ENCODE peak calls at places on chromosomes 1 and 21, in seven cellular contexts. S is SJSA1; N is psoas muscle; T is fibroblast of lung; W is transverse colon; L is heart left ventricle; D is CD8-positive, alpha-beta memory T cell. I is an unnamed sample.

GRCh38 chr1:41811978-41812852 is 106.5 kb downstream of the HIVEP3 start:
- DNase-seq in D (peak; percentile 20), W (peak; percentile 57), L (peak; percentile 38), N (peak; percentile 46), S (peak; percentile 92), T (peak; percentile 89), I (peak; percentile 40)

GRCh38 chr1:90187186-90187585 is 192.3 kb downstream of the ZNF326 start:
- DNase-seq in D (no peak), N (no peak), L (no peak), S (no peak), W (no peak), T (no peak), I (no peak)

GRCh38 chr1:238772321-238772720 is 614.0 kb upstream of the CHRM3 start:
- DNase-seq in S (no peak), N (no peak), D (no peak), T (peak; percentile 56), W (no peak), L (no peak), I (no peak)

GRCh38 chr1:246583448-246584185 is 17.4 kb downstream of the CNST start:
- DNase-seq in D (no peak), S (no peak), N (no peak), T (no peak), L (no peak), W (peak; percentile 53), I (no peak)

GRCh38 chr1:245666412-245666811 is 511.6 kb downstream of the KIF26B start:
- DNase-seq in N (no peak), T (no peak), D (no peak), W (no peak), S (no peak), L (no peak), I (no peak)

GRCh38 chr1:205515781-205516253 is 11.3 kb downstream of the CDK18 start:
- DNase-seq in S (no peak), N (no peak), D (no peak), W (peak; percentile 26), L (peak; percentile 63), T (no peak), I (no peak)

GRCh38 chr1:162319510-162320160 is 57.0 kb downstream of the SPATA46 start:
- DNase-seq in D (no peak), L (no peak), W (no peak), N (no peak), T (peak; percentile 85), S (no peak), I (no peak)

GRCh38 chr1:184393924-184394323 is 7.1 kb downstream of the C1orf21 start:
- DNase-seq in N (no peak), S (no peak), W (no peak), L (no peak), D (no peak), T (peak; percentile 19), I (no peak)

GRCh38 chr1:210260087-210260486 is 27.5 kb downstream of the SERTAD4 start:
- DNase-seq in L (no peak), T (peak; percentile 53), N (no peak), W (no peak), D (no peak), S (no peak), I (no peak)

GRCh38 chr1:150813028-150813707 is 5.1 kb upstream of the CTSK start:
- DNase-seq in L (peak; percentile 28), T (peak; percentile 50), S (peak; percentile 55), N (peak; percentile 28), D (no peak), W (peak; percentile 80), I (no peak)

GRCh38 chr1:226977973-226978344 is 37.9 kb downstream of the COQ8A start:
- DNase-seq in W (no peak), D (no peak), S (no peak), T (no peak), L (no peak), N (no peak), I (no peak)

GRCh38 chr1:161342186-161342585 is 25.5 kb downstream of the CFAP126 start:
- DNase-seq in T (no peak), N (no peak), S (no peak), W (no peak), L (no peak), D (no peak), I (no peak)

GRCh38 chr21:44653123-44653522 is 1.3 kb downstream of the KRTAP12-4 start:
- DNase-seq in D (no peak), N (no peak), W (no peak), T (no peak), L (no peak), S (no peak), I (no peak)

GRCh38 chr1:178241057-178241456 is 147.2 kb downstream of the RASAL2 start:
- DNase-seq in L (no peak), S (peak; percentile 59), N (no peak), T (peak; percentile 74), W (no peak), D (no peak), I (no peak)

GRCh38 chr1:7576946-7577657 is 194.0 kb upstream of the VAMP3 start:
- DNase-seq in N (no peak), T (peak; percentile 8), D (no peak), L (no peak), S (no peak), W (no peak), I (no peak)

GRCh38 chr1:95562230-95562629 is 328.2 kb downstream of the RWDD3 start:
- DNase-seq in D (no peak), W (no peak), T (no peak), N (no peak), S (no peak), L (no peak), I (no peak)

GRCh38 chr1:10528066-10529014 is 53.6 kb downstream of the PEX14 start:
- DNase-seq in L (peak; percentile 52), W (peak; percentile 26), S (peak; percentile 86), N (peak; percentile 71), T (peak; percentile 98), D (no peak), I (no peak)

GRCh38 chr1:157270705-157271274 is 132.6 kb upstream of the ETV3 start:
- DNase-seq in L (no peak), D (no peak), N (no peak), W (no peak), S (no peak), T (no peak), I (no peak)

GRCh38 chr1:157272264-157272663 is 134.1 kb upstream of the ETV3 start:
- DNase-seq in T (no peak), N (no peak), S (peak; percentile 42), D (no peak), W (no peak), L (no peak), I (no peak)

GRCh38 chr1:157269656-157270375 is 131.6 kb upstream of the ETV3 start:
- DNase-seq in S (no peak), T (no peak), D (no peak), L (no peak), W (no peak), N (no peak), I (no peak)

GRCh38 chr1:157274698-157275534 is 136.7 kb upstream of the ETV3 start:
- DNase-seq in D (no peak), S (peak; percentile 94), T (peak; percentile 60), N (no peak), L (no peak), W (no peak), I (no peak)

GRCh38 chr1:157272899-157273774 is 134.9 kb upstream of the ETV3 start:
- DNase-seq in T (no peak), D (no peak), N (no peak), L (no peak), W (no peak), S (peak; percentile 94), I (no peak)
- H3K4me3 ChIP-seq in T (no peak overlapping the region), D (no peak overlapping the region), N (no peak overlapping the region), L (no peak overlapping the region), W (no peak overlapping the region), S (no peak overlapping the region), I (no peak overlapping the region)

GRCh38 chr1:56576880-56577858 is 2.2 kb downstream of the PLPP3 start:
- DNase-seq in L (no peak), D (no peak), S (peak; percentile 55), T (peak; percentile 38), N (no peak), W (no peak), I (no peak)

GRCh38 chr1:56578963-56579875 is at the start of gene PLPP3:
- DNase-seq in L (peak; percentile 88), W (peak; percentile 83), S (peak; percentile 94), N (peak; percentile 83), D (no peak), T (peak; percentile 93), I (no peak)

GRCh38 chr1:56578664-56578962 is 750 bp downstream of the PLPP3 start:
- DNase-seq in W (no peak), N (no peak), L (peak; percentile 23), T (no peak), D (no peak), S (no peak), I (no peak)

GRCh38 chr1:56575865-56576264 is 3.5 kb downstream of the PLPP3 start:
- DNase-seq in W (no peak), N (no peak), L (no peak), S (no peak), T (peak; percentile 21), D (no peak), I (no peak)

DNA sequence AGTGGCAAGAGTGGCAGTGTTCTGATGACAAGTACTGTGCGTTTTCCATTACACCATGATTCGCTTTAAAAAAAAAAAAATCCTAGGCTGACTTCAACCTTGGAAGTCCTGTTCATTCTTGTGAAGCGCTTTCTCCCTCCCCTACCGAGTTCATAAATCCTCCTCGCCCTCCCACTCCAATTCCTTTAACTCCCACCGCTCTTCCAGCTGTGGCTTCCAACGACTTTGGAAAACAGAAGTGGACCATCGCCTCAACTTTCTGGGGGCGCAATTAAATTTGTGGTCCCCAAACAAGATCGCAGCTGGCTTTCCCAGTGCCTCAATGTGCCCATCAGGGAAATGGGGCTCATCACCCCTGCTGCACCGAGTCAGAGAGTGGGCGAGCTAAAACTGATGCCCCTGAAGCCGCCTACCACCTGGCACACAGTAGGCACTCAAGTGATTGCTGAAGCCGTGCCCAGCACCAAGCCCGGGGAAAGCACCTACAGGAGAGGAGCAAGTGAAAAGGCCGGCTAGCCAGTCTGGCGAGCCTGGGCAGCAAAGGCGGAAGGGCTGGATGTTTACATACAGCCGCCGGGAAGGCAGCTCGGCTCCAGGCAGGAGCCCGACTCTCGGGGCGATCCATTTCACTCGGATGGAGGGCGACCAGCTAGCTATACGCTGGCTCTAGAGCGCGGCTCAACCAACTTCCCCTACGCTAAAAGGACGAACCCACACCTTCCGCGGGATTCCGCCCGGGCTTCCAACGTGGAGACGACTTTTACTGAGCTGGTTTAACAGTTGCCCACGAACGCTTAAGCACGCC is 1.3 kb downstream of the PLPP3 start:
- DNase-seq in N (peak; percentile 42), D (no peak), S (peak; percentile 50), T (peak; percentile 71), W (peak; percentile 68), L (peak; percentile 41), I (no peak)
- H3K4me1 ChIP-seq in N (peaks cover 49% of the 10 kb centered on the region), D (no peaks in the 10 kb centered on the region), S (peaks cover 18% of the 10 kb centered on the region), T (peaks cover 6% of the 10 kb centered on the region), W (peaks cover 25% of the 10 kb centered on the region), L (no peaks in the 10 kb centered on the region), I (peaks cover 8% of the 10 kb centered on the region)

GRCh38 chr1:36583980-36584805 is 101.5 kb upstream of the CSF3R start:
- DNase-seq in L (no peak), N (no peak), D (no peak), T (no peak), S (no peak), W (no peak), I (no peak)
- H3K4me3 ChIP-seq in L (no peak overlapping the region), N (no peak overlapping the region), D (no peak overlapping the region), T (no peak overlapping the region), S (no peak overlapping the region), W (no peak overlapping the region), I (no peak overlapping the region)

DNA sequence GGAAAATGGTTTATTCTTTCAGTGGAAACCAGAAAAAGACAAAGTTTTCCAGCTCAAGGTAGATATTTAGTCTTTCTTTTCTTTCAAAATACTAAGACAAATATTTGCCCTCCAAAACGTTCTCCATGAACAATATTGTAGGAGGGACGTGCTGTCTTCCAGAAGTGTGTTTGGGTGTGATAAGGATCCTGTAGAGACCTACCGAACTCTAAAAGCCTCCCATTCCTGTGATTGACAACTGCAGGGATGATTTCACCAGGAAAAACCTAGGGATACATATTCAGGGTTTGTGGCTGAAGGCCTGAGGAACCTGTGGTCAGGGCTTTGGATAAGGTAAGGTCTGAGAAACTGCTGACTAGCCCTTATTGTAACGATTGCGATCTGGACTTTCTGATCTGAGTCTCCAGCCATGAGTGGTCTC is 167.1 kb downstream of the ZNF648 start:
- DNase-seq in T (no peak), D (no peak), W (no peak), S (no peak), L (no peak), N (no peak), I (no peak)
- H3K4me1 ChIP-seq in T (no peaks in the 10 kb centered on the region), D (no peaks in the 10 kb centered on the region), W (no peaks in the 10 kb centered on the region), S (no peaks in the 10 kb centered on the region), L (no peaks in the 10 kb centered on the region), N (no peaks in the 10 kb centered on the region), I (no peaks in the 10 kb centered on the region)